ENCODE peak calls at places on chromosomes 7 and 10, in ten cellular contexts. F is cardiac muscle cell, H is mesothelial cell of epicardium, N is fibroblast of pulmonary artery, Z is A673, R is NB4, V is AG09319, K is right lobe of liver, G is AG09309, X is upper lobe of right lung. B is an unnamed sample.

GRCh38 chr10:504806-505205 is 184.7 kb downstream of the DIP2C start:
- DNase-seq in F (no peak), H (no peak), N (no peak), Z (no peak), R (no peak), V (no peak), K (no peak), G (no peak), X (peak), B (no peak)

GRCh38 chr10:60536529-60537114 is 146.9 kb upstream of the ANK3 start:
- DNase-seq in F (no peak), H (no peak), N (peak), Z (peak), R (no peak), V (no peak), K (no peak), G (no peak), X (no peak), B (no peak)

GRCh38 chr7:73504920-73505319 is 17.2 kb downstream of the BAZ1B start:
- DNase-seq in F (no peak), H (no peak), N (no peak), Z (no peak), R (no peak), V (no peak), K (no peak), G (no peak), X (no peak), B (no peak)

GRCh38 chr10:96238889-96239624 is 32.3 kb downstream of the BLNK start:
- DNase-seq in F (no peak), H (no peak), N (no peak), Z (no peak), R (no peak), V (no peak), K (no peak), G (no peak), X (no peak), B (no peak)

GRCh38 chr10:133324198-133324792 is 12.4 kb downstream of the CALY start:
- DNase-seq in F (peak), H (peak), N (peak), Z (peak), R (peak), V (no peak), K (peak), G (no peak), X (peak), B (no peak)

GRCh38 chr10:102951316-102951715 is 33.2 kb downstream of the CNNM2 start:
- DNase-seq in F (no peak), H (no peak), N (no peak), Z (no peak), R (no peak), V (no peak), K (no peak), G (no peak), X (no peak), B (no peak)

GRCh38 chr7:151470656-151471180 is 30.8 kb upstream of the CRYGN start:
- DNase-seq in F (no peak), H (no peak), N (no peak), Z (peak), R (no peak), V (no peak), K (no peak), G (no peak), X (no peak), B (no peak)

GRCh38 chr7:5064391-5065106 is 18.9 kb downstream of the RBAK start:
- DNase-seq in F (no peak), H (no peak), N (peak), Z (no peak), R (peak), V (no peak), K (no peak), G (no peak), X (no peak), B (no peak)

GRCh38 chr7:42876182-42877068 is 35.4 kb downstream of the C7orf25 start:
- DNase-seq in F (peak), H (peak), N (peak), Z (peak), R (peak), V (peak), K (peak), G (peak), X (no peak), B (peak)
- TF ChIP-seq CTCF in F (peak), H (peak), N (peak), Z (peak), R (peak), V (peak), K (peak), G (peak), X (peak), B (peak)

GRCh38 chr10:97611473-97611872 is 21.8 kb downstream of the MORN4 start:
- DNase-seq in F (no peak), H (no peak), N (no peak), Z (no peak), R (no peak), V (no peak), K (no peak), G (no peak), X (no peak), B (no peak)

GRCh38 chr10:97618285-97618684 is 15.0 kb downstream of the MORN4 start:
- DNase-seq in F (no peak), H (no peak), N (no peak), Z (no peak), R (no peak), V (no peak), K (no peak), G (no peak), X (no peak), B (no peak)

GRCh38 chr10:97608991-97609561 is 19.6 kb downstream of the C10orf62 start:
- DNase-seq in F (peak), H (no peak), N (no peak), Z (no peak), R (no peak), V (no peak), K (no peak), G (no peak), X (peak), B (no peak)

GRCh38 chr10:97607076-97607635 is 17.6 kb downstream of the C10orf62 start:
- DNase-seq in F (no peak), H (no peak), N (no peak), Z (no peak), R (no peak), V (no peak), K (no peak), G (no peak), X (no peak), B (no peak)

GRCh38 chr10:97612386-97612785 is 20.9 kb downstream of the MORN4 start:
- DNase-seq in F (peak), H (no peak), N (peak), Z (peak), R (peak), V (no peak), K (no peak), G (no peak), X (no peak), B (no peak)
- TF ChIP-seq CTCF in F (peak), H (no peak), N (peak), Z (peak), R (no peak), V (peak), K (peak), G (peak), X (peak), B (peak)

DNA sequence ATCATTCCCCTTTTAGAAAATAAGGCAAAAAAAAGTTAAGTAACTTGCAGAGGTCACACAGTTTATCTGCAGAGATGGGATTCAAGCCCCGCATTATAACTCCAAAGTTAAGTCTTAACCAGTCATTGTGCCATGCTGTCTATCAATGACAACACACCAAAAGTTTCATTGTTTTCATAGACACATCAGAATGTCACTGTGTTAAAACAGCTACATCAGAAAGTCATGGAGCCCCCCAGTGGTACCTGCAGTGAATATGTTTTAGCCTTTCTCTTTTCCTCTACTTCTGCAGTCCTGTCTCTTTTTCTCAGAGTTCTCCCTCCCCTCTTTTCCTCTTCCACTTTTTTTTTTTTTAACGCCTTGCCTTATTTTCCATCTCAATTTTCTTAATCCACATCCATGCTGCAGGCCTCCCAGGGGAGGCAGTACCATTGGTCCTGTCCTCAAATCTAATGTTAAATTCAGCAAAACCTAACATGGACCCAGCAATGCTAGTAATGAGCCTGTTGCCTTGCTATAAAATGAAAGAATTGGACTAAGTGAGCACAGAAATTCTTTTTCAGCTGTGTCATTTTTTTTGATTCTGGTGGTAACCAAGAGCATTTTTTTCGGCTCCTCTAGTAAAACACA is 3.8 kb upstream of the NRCAM start:
- DNase-seq in F (peak), H (no peak), N (peak), Z (peak), R (peak), V (no peak), K (no peak), G (no peak), X (no peak), B (no peak)
- TF ChIP-seq CTCF in F (peak), H (peak), N (peak), Z (peak), R (peak), V (peak), K (peak), G (peak), X (peak), B (peak)

GRCh38 chr7:148882668-148883232 is 1.3 kb downstream of the EZH2 start:
- DNase-seq in F (no peak), H (no peak), N (peak), Z (no peak), R (peak), V (no peak), K (no peak), G (no peak), X (no peak), B (no peak)

GRCh38 chr7:148884299-148885022 is 370 bp upstream of the EZH2 start:
- DNase-seq in F (peak), H (peak), N (peak), Z (peak), R (peak), V (peak), K (peak), G (peak), X (peak), B (peak)

GRCh38 chr7:148882192-148882591 is 1.9 kb downstream of the EZH2 start:
- DNase-seq in F (no peak), H (no peak), N (no peak), Z (no peak), R (no peak), V (no peak), K (no peak), G (no peak), X (no peak), B (no peak)

GRCh38 chr7:148883233-148884048 is 650 bp downstream of the EZH2 start:
- DNase-seq in F (peak), H (peak), N (no peak), Z (peak), R (peak), V (no peak), K (peak), G (no peak), X (peak), B (no peak)

GRCh38 chr7:148884049-148884298 is at the start of gene EZH2:
- DNase-seq in F (no peak), H (no peak), N (no peak), Z (no peak), R (no peak), V (no peak), K (no peak), G (no peak), X (no peak), B (no peak)
- TF ChIP-seq CTCF in F (no peak), H (no peak), N (no peak), Z (no peak), R (no peak), V (no peak), K (no peak), G (no peak), X (no peak), B (no peak)

GRCh38 chr7:103074519-103075336 is at the start of the genes ARMC10 and FBXL13:
- DNase-seq in F (peak), H (peak), N (peak), Z (peak), R (peak), V (peak), K (peak), G (peak), X (peak), B (peak)
- TF ChIP-seq CTCF in F (peak), H (peak), N (no peak), Z (peak), R (peak), V (peak), K (peak), G (peak), X (peak), B (no peak)

GRCh38 chr10:82148764-82149163 is 273.8 kb downstream of the NRG3 start:
- DNase-seq in F (no peak), H (no peak), N (no peak), Z (no peak), R (no peak), V (no peak), K (no peak), G (no peak), X (no peak), B (no peak)

DNA sequence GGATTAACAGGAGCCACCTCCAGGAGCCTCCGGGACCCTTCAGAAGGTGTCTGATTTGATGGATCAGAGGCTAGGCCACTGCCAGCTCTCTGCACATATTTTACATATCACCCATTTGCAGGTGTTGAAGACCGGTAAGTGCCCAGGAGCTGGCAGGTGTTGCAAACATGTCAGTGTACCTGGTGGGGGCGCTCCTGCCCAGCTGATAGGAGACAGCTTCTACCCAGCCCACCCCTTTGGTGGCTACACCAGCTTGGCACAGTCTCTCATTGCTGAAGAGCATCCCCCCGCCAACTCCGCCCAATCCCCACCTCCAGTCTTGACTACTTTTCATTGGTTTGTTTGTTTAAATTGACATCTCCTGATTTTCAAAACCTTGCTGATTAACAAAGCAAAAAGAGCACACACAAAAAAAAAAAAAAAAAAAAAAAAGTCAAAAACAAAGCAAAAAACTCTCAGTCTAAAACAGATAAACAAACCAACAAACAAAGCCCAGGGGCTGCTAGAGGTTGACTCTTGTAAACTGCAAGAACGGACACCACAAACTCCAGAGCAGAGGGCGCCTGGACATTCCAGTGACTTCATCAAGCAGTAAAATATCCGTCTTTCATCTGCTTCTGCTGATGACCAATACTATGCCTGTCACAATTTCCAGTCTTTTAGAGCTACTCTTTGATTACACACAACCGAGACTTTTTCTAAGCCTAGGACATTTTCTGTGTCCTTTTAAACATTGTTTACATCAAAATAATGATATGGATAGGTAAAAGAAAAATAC is 275.3 kb downstream of the NRG3 start:
- DNase-seq in F (peak), H (peak), N (peak), Z (peak), R (peak), V (no peak), K (peak), G (no peak), X (peak), B (no peak)
- TF ChIP-seq CTCF in F (peak), H (no peak), N (peak), Z (peak), R (peak), V (no peak), K (peak), G (no peak), X (peak), B (peak)

DNA sequence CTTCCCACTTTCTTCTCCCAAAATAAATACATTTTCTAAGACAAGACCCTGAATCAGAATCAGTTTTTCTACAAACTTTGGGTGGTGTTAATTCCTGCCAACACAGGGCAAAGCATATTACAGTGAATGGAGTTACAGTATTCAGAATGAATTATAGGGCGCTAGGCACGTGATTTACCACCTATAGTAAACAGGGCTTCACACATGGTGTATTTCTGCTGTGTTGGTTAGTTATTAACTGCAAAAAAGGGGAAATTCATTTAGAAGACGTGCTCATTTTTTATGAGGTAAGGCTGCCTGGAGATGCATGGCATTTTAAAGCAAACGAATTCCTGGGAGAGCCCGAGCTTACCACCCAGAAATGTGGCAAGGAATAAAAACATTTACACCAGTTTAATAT is 393.8 kb downstream of the LRMDA start:
- DNase-seq in F (no peak), H (no peak), N (no peak), Z (no peak), R (no peak), V (no peak), K (no peak), G (no peak), X (no peak), B (no peak)
- TF ChIP-seq CTCF in F (no peak), H (no peak), N (no peak), Z (no peak), R (no peak), V (no peak), K (no peak), G (no peak), X (no peak), B (no peak)

DNA sequence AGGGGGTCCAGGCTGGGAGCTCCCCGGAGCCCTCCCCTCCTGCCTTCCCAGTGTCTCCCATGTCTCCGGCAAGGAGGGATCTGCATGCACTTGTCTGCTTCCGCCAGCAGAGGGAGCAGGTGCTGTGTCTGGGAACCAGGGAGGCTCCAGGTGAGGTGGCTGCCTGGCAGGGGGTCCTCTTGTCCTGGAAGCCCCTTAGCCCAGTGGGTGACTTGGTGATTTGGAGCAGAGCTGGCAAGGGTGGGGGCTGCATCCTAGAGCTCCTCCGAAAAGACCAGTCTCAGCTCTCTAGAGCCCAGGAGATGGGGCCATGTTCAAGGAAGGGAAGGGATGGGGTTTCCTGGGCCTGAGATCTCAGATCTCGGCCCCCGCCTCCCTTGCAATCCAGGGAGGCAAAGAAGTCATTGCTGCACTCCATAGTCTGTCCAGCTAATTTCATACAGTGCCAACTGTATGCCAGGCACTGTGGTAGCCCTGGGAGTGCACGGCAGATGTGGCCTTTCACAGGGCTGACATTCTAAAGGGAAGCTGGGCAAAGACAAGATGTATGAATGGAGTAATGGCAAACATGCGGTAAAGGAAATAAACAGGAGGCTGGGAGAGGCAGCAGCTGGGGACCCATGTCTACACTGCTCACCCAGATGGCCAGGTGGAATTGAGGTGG is 20.4 kb upstream of the SFRP5 start:
- DNase-seq in F (peak), H (peak), N (peak), Z (peak), R (peak), V (peak), K (peak), G (no peak), X (peak), B (peak)
- TF ChIP-seq CTCF in F (peak), H (peak), N (peak), Z (peak), R (peak), V (peak), K (peak), G (peak), X (peak), B (peak)